ENCODE peak calls at places on chromosomes 6 and 20, in seven cellular contexts. One of them, this sample, is unnamed.
A peak's percentile ranks its signal among the peaks of the same experiment; 100 is the strongest.

GRCh38 chr6:138157986-138158638 is 3.6 kb upstream of the ARFGEF3 start:
- DNase-seq in spleen: no peak
- DNase-seq in HepG2: no peak
- DNase-seq in stomach: no peak
- DNase-seq in upper lobe of left lung: no peak
- DNase-seq in breast epithelium: no peak
- DNase-seq in H1: no peak
- DNase-seq in this sample: no peak

GRCh38 chr6:160887616-160888015 is 104.0 kb upstream of the MAP3K4 start:
- DNase-seq in HepG2: no peak
- DNase-seq in breast epithelium: no peak
- DNase-seq in H1: no peak
- DNase-seq in stomach: no peak
- DNase-seq in spleen: no peak
- DNase-seq in upper lobe of left lung: no peak
- DNase-seq in this sample: no peak

GRCh38 chr6:31203345-31203979 is 33.0 kb upstream of the POU5F1 start:
- DNase-seq in spleen: no peak
- DNase-seq in H1: no peak
- DNase-seq in stomach: no peak
- DNase-seq in HepG2: peak; percentile 75
- DNase-seq in upper lobe of left lung: no peak
- DNase-seq in breast epithelium: no peak
- DNase-seq in this sample: no peak

GRCh38 chr20:51763965-51764602 is 4.1 kb downstream of the ATP9A start:
- DNase-seq in stomach: no peak
- DNase-seq in H1: no peak
- DNase-seq in spleen: no peak
- DNase-seq in breast epithelium: no peak
- DNase-seq in upper lobe of left lung: no peak
- DNase-seq in HepG2: no peak
- DNase-seq in this sample: no peak

GRCh38 chr20:44057698-44058675 is 129.0 kb downstream of the JPH2 start:
- DNase-seq in stomach: no peak
- DNase-seq in upper lobe of left lung: no peak
- DNase-seq in HepG2: no peak
- DNase-seq in spleen: no peak
- DNase-seq in breast epithelium: no peak
- DNase-seq in H1: no peak
- DNase-seq in this sample: no peak

GRCh38 chr20:9617940-9618339 is 103.5 kb downstream of the LAMP5 start:
- DNase-seq in H1: no peak
- DNase-seq in stomach: peak; percentile 58
- DNase-seq in breast epithelium: no peak
- DNase-seq in upper lobe of left lung: peak; percentile 51
- DNase-seq in spleen: no peak
- DNase-seq in HepG2: peak; percentile 58
- DNase-seq in this sample: no peak

GRCh38 chr6:111683749-111684267 is 78.1 kb upstream of the TRAF3IP2 start:
- DNase-seq in H1: no peak
- DNase-seq in upper lobe of left lung: no peak
- DNase-seq in spleen: no peak
- DNase-seq in breast epithelium: no peak
- DNase-seq in stomach: no peak
- DNase-seq in HepG2: no peak
- DNase-seq in this sample: no peak

GRCh38 chr6:134984821-134985220 is 34.9 kb upstream of the ALDH8A1 start:
- DNase-seq in HepG2: no peak
- DNase-seq in upper lobe of left lung: no peak
- DNase-seq in breast epithelium: no peak
- DNase-seq in spleen: no peak
- DNase-seq in H1: no peak
- DNase-seq in stomach: no peak
- DNase-seq in this sample: no peak

GRCh38 chr6:111782161-111782809 is 91.0 kb downstream of the FYN start:
- DNase-seq in breast epithelium: no peak
- DNase-seq in upper lobe of left lung: no peak
- DNase-seq in H1: no peak
- DNase-seq in spleen: no peak
- DNase-seq in stomach: no peak
- DNase-seq in HepG2: no peak
- DNase-seq in this sample: no peak

DNA sequence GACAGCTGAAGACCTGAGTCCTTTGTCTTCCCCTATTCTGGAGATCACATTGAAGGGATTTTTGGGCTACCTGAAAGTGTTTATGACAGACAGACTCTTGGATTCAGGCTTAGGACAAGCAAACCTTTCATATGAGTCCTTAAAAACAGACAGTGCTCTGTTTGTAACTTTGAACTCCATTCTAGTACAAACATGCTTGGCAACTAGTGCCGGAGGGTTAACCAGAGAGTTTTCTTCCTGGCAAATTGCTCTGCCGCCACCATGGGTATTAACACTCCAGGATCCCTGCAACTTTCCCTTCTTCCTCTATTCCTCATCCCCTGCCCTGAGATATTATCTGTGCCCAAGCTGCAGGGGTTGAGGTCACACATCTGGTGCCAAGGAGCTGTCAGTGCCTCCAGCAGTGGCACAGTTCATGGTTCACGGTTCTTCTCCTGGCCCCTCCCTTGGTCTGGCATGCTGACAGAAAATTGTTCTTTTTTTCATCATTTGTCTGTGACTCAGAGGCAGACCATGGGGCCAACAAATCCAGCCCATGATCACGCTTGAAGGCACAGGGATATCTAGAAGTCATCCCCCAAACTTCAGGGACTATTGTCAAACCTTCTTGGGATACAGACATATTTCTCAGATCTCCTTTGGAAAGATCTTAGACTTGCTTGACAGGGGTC is 77.6 kb downstream of the ATXN1 start:
- DNase-seq in H1: no peak
- DNase-seq in spleen: no peak
- DNase-seq in stomach: no peak
- DNase-seq in upper lobe of left lung: peak; percentile 60
- DNase-seq in breast epithelium: peak; percentile 55
- DNase-seq in HepG2: peak; percentile 79
- DNase-seq in this sample: no peak
- TF ChIP-seq POLR2AphosphoS5 in H1: no peak
- TF ChIP-seq POLR2AphosphoS5 in spleen: no peak
- TF ChIP-seq POLR2AphosphoS5 in stomach: no peak
- TF ChIP-seq POLR2AphosphoS5 in upper lobe of left lung: no peak
- TF ChIP-seq POLR2AphosphoS5 in breast epithelium: peak; percentile 46
- TF ChIP-seq POLR2AphosphoS5 in HepG2: no peak
- TF ChIP-seq POLR2AphosphoS5 in this sample: no peak

GRCh38 chr20:36435799-36436541 is 105.3 kb upstream of the MYL9 start:
- DNase-seq in HepG2: peak; percentile 50
- DNase-seq in stomach: peak; percentile 90
- DNase-seq in spleen: peak; percentile 92
- DNase-seq in upper lobe of left lung: peak; percentile 88
- DNase-seq in H1: peak; percentile 87
- DNase-seq in breast epithelium: peak; percentile 78
- DNase-seq in this sample: peak; percentile 57
- TF ChIP-seq POLR2AphosphoS5 in HepG2: no peak
- TF ChIP-seq POLR2AphosphoS5 in stomach: no peak
- TF ChIP-seq POLR2AphosphoS5 in spleen: peak; percentile 45
- TF ChIP-seq POLR2AphosphoS5 in upper lobe of left lung: no peak
- TF ChIP-seq POLR2AphosphoS5 in H1: no peak
- TF ChIP-seq POLR2AphosphoS5 in breast epithelium: no peak
- TF ChIP-seq POLR2AphosphoS5 in this sample: no peak

GRCh38 chr6:137148291-137149076 is 25.0 kb downstream of the IL22RA2 start:
- DNase-seq in H1: no peak
- DNase-seq in spleen: no peak
- DNase-seq in upper lobe of left lung: peak; percentile 74
- DNase-seq in stomach: no peak
- DNase-seq in breast epithelium: no peak
- DNase-seq in HepG2: peak; percentile 45
- DNase-seq in this sample: no peak
- TF ChIP-seq POLR2AphosphoS5 in H1: no peak
- TF ChIP-seq POLR2AphosphoS5 in spleen: no peak
- TF ChIP-seq POLR2AphosphoS5 in upper lobe of left lung: peak; percentile 95
- TF ChIP-seq POLR2AphosphoS5 in stomach: peak; percentile 21
- TF ChIP-seq POLR2AphosphoS5 in breast epithelium: peak; percentile 87
- TF ChIP-seq POLR2AphosphoS5 in HepG2: no peak
- TF ChIP-seq POLR2AphosphoS5 in this sample: no peak

GRCh38 chr6:86192123-86192522 is 549.4 kb upstream of the SYNCRIP start:
- DNase-seq in stomach: no peak
- DNase-seq in HepG2: peak; percentile 11
- DNase-seq in upper lobe of left lung: no peak
- DNase-seq in breast epithelium: no peak
- DNase-seq in H1: no peak
- DNase-seq in spleen: no peak
- DNase-seq in this sample: no peak

GRCh38 chr6:86193821-86194220 is 551.1 kb upstream of the SYNCRIP start:
- DNase-seq in stomach: no peak
- DNase-seq in HepG2: no peak
- DNase-seq in H1: no peak
- DNase-seq in breast epithelium: no peak
- DNase-seq in spleen: no peak
- DNase-seq in upper lobe of left lung: no peak
- DNase-seq in this sample: no peak
- TF ChIP-seq POLR2AphosphoS5 in stomach: no peak
- TF ChIP-seq POLR2AphosphoS5 in HepG2: no peak
- TF ChIP-seq POLR2AphosphoS5 in H1: no peak
- TF ChIP-seq POLR2AphosphoS5 in breast epithelium: no peak
- TF ChIP-seq POLR2AphosphoS5 in spleen: no peak
- TF ChIP-seq POLR2AphosphoS5 in upper lobe of left lung: no peak
- TF ChIP-seq POLR2AphosphoS5 in this sample: no peak

GRCh38 chr6:129200151-129200550 is 317.2 kb downstream of the LAMA2 start:
- DNase-seq in upper lobe of left lung: no peak
- DNase-seq in H1: no peak
- DNase-seq in HepG2: no peak
- DNase-seq in breast epithelium: no peak
- DNase-seq in stomach: no peak
- DNase-seq in spleen: no peak
- DNase-seq in this sample: no peak

GRCh38 chr6:129208415-129209034 is 325.6 kb downstream of the LAMA2 start:
- DNase-seq in breast epithelium: no peak
- DNase-seq in H1: no peak
- DNase-seq in upper lobe of left lung: no peak
- DNase-seq in HepG2: no peak
- DNase-seq in spleen: no peak
- DNase-seq in stomach: no peak
- DNase-seq in this sample: no peak

GRCh38 chr6:129207832-129208231 is 324.9 kb downstream of the LAMA2 start:
- DNase-seq in spleen: no peak
- DNase-seq in H1: no peak
- DNase-seq in stomach: no peak
- DNase-seq in upper lobe of left lung: no peak
- DNase-seq in HepG2: no peak
- DNase-seq in breast epithelium: no peak
- DNase-seq in this sample: no peak

GRCh38 chr6:129206761-129207330 is 323.9 kb downstream of the LAMA2 start:
- DNase-seq in breast epithelium: no peak
- DNase-seq in upper lobe of left lung: no peak
- DNase-seq in H1: no peak
- DNase-seq in HepG2: no peak
- DNase-seq in spleen: no peak
- DNase-seq in stomach: no peak
- DNase-seq in this sample: no peak

DNA sequence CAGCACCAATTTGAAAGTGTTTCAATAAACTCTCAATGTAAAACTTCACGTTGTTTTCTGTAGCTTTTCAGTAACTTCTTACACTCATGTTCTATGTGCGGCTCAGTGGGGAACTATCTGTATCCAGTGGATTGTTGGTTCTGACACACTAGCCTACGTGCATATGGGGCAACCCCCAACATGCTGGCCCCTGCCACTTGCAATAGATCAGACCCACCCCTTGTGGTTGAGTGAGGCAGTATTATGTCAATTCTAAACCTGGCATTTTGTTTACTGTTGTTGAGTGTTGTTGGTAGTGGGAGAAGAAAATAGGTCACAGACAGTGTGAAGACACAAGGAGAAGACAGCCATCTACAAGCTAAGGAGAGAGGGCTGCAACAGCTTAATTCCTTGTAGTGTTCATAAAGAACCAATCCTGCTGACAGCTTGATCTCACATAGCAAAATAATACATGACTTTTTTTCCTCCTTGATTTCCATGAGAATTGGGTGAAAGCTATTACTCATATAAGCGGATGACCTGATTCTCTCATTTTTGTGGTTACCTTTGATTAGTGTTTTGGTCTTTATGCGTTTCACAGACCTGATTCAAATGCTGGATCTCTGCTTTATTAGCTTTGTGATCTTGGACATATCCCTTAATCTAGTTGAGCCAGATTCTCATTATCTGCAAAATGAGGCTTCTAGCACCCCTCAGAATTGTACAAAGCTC is 320.4 kb downstream of the LAMA2 start:
- DNase-seq in stomach: no peak
- DNase-seq in H1: no peak
- DNase-seq in HepG2: no peak
- DNase-seq in spleen: no peak
- DNase-seq in upper lobe of left lung: no peak
- DNase-seq in breast epithelium: no peak
- DNase-seq in this sample: no peak
- TF ChIP-seq POLR2AphosphoS5 in stomach: no peak
- TF ChIP-seq POLR2AphosphoS5 in H1: no peak
- TF ChIP-seq POLR2AphosphoS5 in HepG2: no peak
- TF ChIP-seq POLR2AphosphoS5 in spleen: no peak
- TF ChIP-seq POLR2AphosphoS5 in upper lobe of left lung: no peak
- TF ChIP-seq POLR2AphosphoS5 in breast epithelium: no peak
- TF ChIP-seq POLR2AphosphoS5 in this sample: no peak

DNA sequence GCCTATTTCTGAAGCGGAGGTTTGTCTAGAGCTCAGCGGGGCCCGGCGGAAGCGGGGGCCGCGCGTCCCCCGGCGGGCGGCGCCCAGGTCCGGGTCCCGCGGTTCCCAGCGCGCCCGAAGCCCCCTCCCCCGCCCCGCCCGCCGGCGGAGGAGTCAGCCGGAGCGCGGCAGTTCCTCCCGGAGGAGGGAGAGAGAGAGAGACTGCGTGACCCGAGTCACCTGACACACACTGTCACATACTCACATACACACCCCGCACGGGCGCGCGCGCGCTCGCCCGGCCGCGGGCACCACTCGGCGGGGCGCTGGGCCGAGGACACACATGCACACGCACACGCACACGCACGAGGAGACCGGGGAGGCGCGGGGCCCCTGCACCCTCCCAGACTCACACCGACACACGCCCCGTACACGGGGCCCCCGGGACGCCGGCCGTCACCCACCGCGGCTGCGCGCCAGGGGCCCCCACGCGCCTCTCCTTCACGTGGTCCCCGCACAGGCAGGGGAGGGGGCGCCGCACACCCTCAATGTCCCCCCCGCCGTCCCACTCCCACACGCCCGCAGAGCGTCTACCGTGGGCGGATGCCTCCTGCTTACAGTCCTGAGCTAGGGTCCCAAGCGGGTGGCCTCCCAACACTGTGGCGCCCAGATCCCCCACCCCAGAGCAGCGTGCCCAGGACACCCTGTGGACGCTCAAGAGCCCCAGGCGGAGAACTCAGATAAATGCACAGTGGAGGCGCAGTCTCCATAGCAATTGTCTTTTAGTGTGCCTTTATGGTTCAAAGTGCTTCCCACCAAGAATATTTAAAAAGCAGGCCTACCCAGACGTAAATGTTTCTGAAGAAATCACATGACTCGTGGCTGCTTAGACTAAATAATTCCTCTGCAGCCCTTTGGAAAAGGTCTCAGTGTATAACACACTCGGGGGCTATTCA is at the start of gene RRAGD:
- DNase-seq in HepG2: no peak
- DNase-seq in H1: no peak
- DNase-seq in stomach: peak; percentile 66
- DNase-seq in breast epithelium: peak; percentile 63
- DNase-seq in spleen: peak; percentile 91
- DNase-seq in upper lobe of left lung: peak; percentile 92
- DNase-seq in this sample: peak; percentile 73
- TF ChIP-seq POLR2AphosphoS5 in HepG2: no peak
- TF ChIP-seq POLR2AphosphoS5 in H1: no peak
- TF ChIP-seq POLR2AphosphoS5 in stomach: peak; percentile 19
- TF ChIP-seq POLR2AphosphoS5 in breast epithelium: no peak
- TF ChIP-seq POLR2AphosphoS5 in spleen: peak; percentile 71
- TF ChIP-seq POLR2AphosphoS5 in upper lobe of left lung: peak; percentile 8
- TF ChIP-seq POLR2AphosphoS5 in this sample: no peak

GRCh38 chr20:35319206-35320197 is 27.3 kb upstream of the FAM83C start:
- DNase-seq in H1: no peak
- DNase-seq in spleen: no peak
- DNase-seq in breast epithelium: no peak
- DNase-seq in upper lobe of left lung: no peak
- DNase-seq in stomach: no peak
- DNase-seq in HepG2: no peak
- DNase-seq in this sample: no peak
- TF ChIP-seq POLR2AphosphoS5 in H1: no peak
- TF ChIP-seq POLR2AphosphoS5 in spleen: no peak
- TF ChIP-seq POLR2AphosphoS5 in breast epithelium: no peak
- TF ChIP-seq POLR2AphosphoS5 in upper lobe of left lung: no peak
- TF ChIP-seq POLR2AphosphoS5 in stomach: no peak
- TF ChIP-seq POLR2AphosphoS5 in HepG2: no peak
- TF ChIP-seq POLR2AphosphoS5 in this sample: no peak

This sample was measured in GM12891.